ENCODE peak calls at places on chromosome 1, in ten cellular contexts. M, C, D, Q, P, W, H, E, Y and T are unnamed samples.

GRCh38 chr1:204723131-204723787 is 37.7 kb upstream of the LRRN2 start:
- DNase-seq in H (no peak), E (peak), P (no peak), D (no peak), Y (no peak), C (no peak), M (peak), W (no peak), Q (peak), T (no peak)

GRCh38 chr1:203059485-203059884 is 26.3 kb downstream of the MYOG start:
- DNase-seq in W (no peak), P (no peak), M (no peak), C (no peak), Q (no peak), E (no peak), Y (no peak), D (no peak), H (no peak), T (no peak)

GRCh38 chr1:186605762-186606350 is 74.4 kb downstream of the PTGS2 start:
- DNase-seq in W (no peak), E (peak), C (peak), M (no peak), Y (no peak), P (peak), D (peak), H (peak), Q (no peak), T (no peak)

GRCh38 chr1:150976879-150977694 is 2.5 kb upstream of the CERS2 start:
- DNase-seq in D (peak), H (peak), M (peak), E (peak), C (peak), P (no peak), Y (peak), Q (peak), W (peak), T (no peak)

GRCh38 chr1:36134805-36135339 is 9.8 kb upstream of the COL8A2 start:
- DNase-seq in Y (no peak), M (no peak), C (no peak), W (peak), E (peak), H (peak), Q (peak), P (no peak), D (no peak), T (peak)

GRCh38 chr1:23927097-23927496 is 13.9 kb upstream of the CNR2 start:
- DNase-seq in P (no peak), D (no peak), W (no peak), Y (no peak), E (no peak), Q (no peak), H (no peak), M (no peak), C (no peak), T (no peak)

GRCh38 chr1:207868769-207869721 is 41.9 kb downstream of the CD34 start:
- DNase-seq in H (peak), Y (peak), C (peak), P (peak), M (peak), E (peak), D (peak), W (no peak), Q (peak), T (peak)

GRCh38 chr1:219031821-219032220 is 141.9 kb upstream of the LYPLAL1 start:
- DNase-seq in M (no peak), P (no peak), E (no peak), H (no peak), D (no peak), Q (no peak), C (no peak), Y (no peak), W (no peak), T (no peak)

GRCh38 chr1:31567956-31568570 is 8.3 kb upstream of the TINAGL1 start:
- DNase-seq in Y (no peak), P (no peak), C (no peak), M (no peak), Q (no peak), E (no peak), H (no peak), D (no peak), W (peak), T (no peak)

GRCh38 chr1:116915182-116915611 is 5.5 kb downstream of the PTGFRN start:
- DNase-seq in W (no peak), D (no peak), Y (no peak), H (no peak), P (no peak), E (no peak), M (peak), Q (no peak), C (no peak), T (no peak)

GRCh38 chr1:31598980-31599379 is 18.5 kb upstream of the HCRTR1 start:
- DNase-seq in D (no peak), Q (no peak), P (no peak), C (no peak), H (no peak), E (no peak), M (no peak), Y (no peak), W (no peak), T (no peak)

GRCh38 chr1:44924835-44925464 is 61.4 kb downstream of the EIF2B3 start:
- DNase-seq in E (peak), W (no peak), P (no peak), Y (no peak), D (no peak), Q (no peak), C (no peak), M (peak), H (no peak), T (no peak)